ENCODE peak calls at places on chromosomes 1 and 21, in seven cellular contexts. I, M, U, V, D, Y and A are unnamed samples. For H3K4me1, the result is how much of the 10 kb centered on the place peaks cover.

GRCh38 chr1:153122831-153123421 is 9.6 kb upstream of the SPRR2F start:
- DNase-seq in I (peak), M (no peak), U (no peak), V (no peak), D (peak), Y (peak), A (no peak)

GRCh38 chr1:67211589-67212563 is 45.6 kb downstream of the IL23R start:
- DNase-seq in I (no peak), M (no peak), U (no peak), V (no peak), D (peak), Y (peak), A (no peak)

GRCh38 chr1:14320518-14320917 is 278.0 kb upstream of the KAZN start:
- DNase-seq in I (no peak), M (no peak), U (no peak), V (no peak), D (no peak), Y (no peak), A (no peak)

GRCh38 chr1:3340548-3341235 is 113.8 kb upstream of the ARHGEF16 start:
- DNase-seq in I (no peak), M (no peak), U (no peak), V (no peak), D (no peak), Y (no peak), A (no peak)

GRCh38 chr21:35850542-35851103 is 209.7 kb downstream of the SETD4 start:
- DNase-seq in I (no peak), M (no peak), U (no peak), V (no peak), D (no peak), Y (no peak), A (peak)

GRCh38 chr1:228102791-228103620 is at the start of gene C1orf35:
- DNase-seq in I (peak), M (peak), U (peak), V (peak), D (peak), Y (peak), A (peak)

GRCh38 chr1:226632922-226633351 is 84.4 kb downstream of the STUM start:
- DNase-seq in I (no peak), M (no peak), U (no peak), V (no peak), D (no peak), Y (no peak), A (no peak)

GRCh38 chr1:69686367-69686984 is 118.8 kb downstream of the LRRC7 start:
- DNase-seq in I (no peak), M (no peak), U (no peak), V (no peak), D (no peak), Y (no peak), A (no peak)

GRCh38 chr1:226674892-226675719 is 64.0 kb downstream of the ITPKB start:
- DNase-seq in I (no peak), M (no peak), U (no peak), V (peak), D (no peak), Y (no peak), A (peak)

GRCh38 chr1:60990719-60991100 is 91.7 kb upstream of the NFIA start:
- DNase-seq in I (no peak), M (no peak), U (no peak), V (no peak), D (no peak), Y (no peak), A (no peak)

GRCh38 chr1:107357381-107357780 is 216.5 kb downstream of the NTNG1 start:
- DNase-seq in I (no peak), M (no peak), U (no peak), V (no peak), D (no peak), Y (no peak), A (no peak)

GRCh38 chr1:198495635-198496034 is 44.8 kb downstream of the ATP6V1G3 start:
- DNase-seq in I (no peak), M (no peak), U (no peak), V (no peak), D (peak), Y (no peak), A (no peak)

GRCh38 chr21:15164678-15165303 is 100.0 kb upstream of the NRIP1 start:
- DNase-seq in I (no peak), M (no peak), U (no peak), V (no peak), D (no peak), Y (no peak), A (no peak)

GRCh38 chr21:15706686-15707085 is 23.1 kb upstream of the USP25 start:
- DNase-seq in I (no peak), M (peak), U (no peak), V (no peak), D (no peak), Y (no peak), A (no peak)

GRCh38 chr1:5514519-5515183 is 477.6 kb downstream of the NPHP4 start:
- DNase-seq in I (peak), M (peak), U (peak), V (peak), D (peak), Y (peak), A (peak)

GRCh38 chr1:40535732-40536131 is 4.3 kb downstream of the ZNF684 start:
- DNase-seq in I (no peak), M (no peak), U (no peak), V (no peak), D (no peak), Y (no peak), A (no peak)

GRCh38 chr1:109950033-109950432 is 34.5 kb upstream of the AHCYL1 start:
- DNase-seq in I (no peak), M (no peak), U (no peak), V (no peak), D (no peak), Y (no peak), A (no peak)

GRCh38 chr1:109947582-109948284 is 36.8 kb upstream of the AHCYL1 start:
- DNase-seq in I (no peak), M (no peak), U (no peak), V (no peak), D (no peak), Y (no peak), A (no peak)

GRCh38 chr1:109954180-109954579 is 30.4 kb upstream of the AHCYL1 start:
- DNase-seq in I (no peak), M (no peak), U (no peak), V (no peak), D (no peak), Y (peak), A (no peak)

GRCh38 chr1:109948285-109948630 is 36.3 kb upstream of the AHCYL1 start:
- DNase-seq in I (no peak), M (no peak), U (no peak), V (no peak), D (no peak), Y (no peak), A (no peak)

GRCh38 chr1:109950509-109950908 is 34.1 kb upstream of the AHCYL1 start:
- DNase-seq in I (no peak), M (no peak), U (no peak), V (no peak), D (no peak), Y (no peak), A (no peak)
- H3K4me1 ChIP-seq in I (under half), M (under half), U (under half), V (under half), D (under half), Y (under half), A (under half)

GRCh38 chr1:103069201-103069600 is 39.1 kb downstream of the COL11A1 start:
- DNase-seq in I (no peak), M (no peak), U (no peak), V (no peak), D (no peak), Y (no peak), A (no peak)
- H3K4me3 ChIP-seq in I (no peak), M (no peak), U (no peak), V (no peak), D (no peak), Y (no peak), A (no peak)

GRCh38 chr1:203288351-203288894 is 16.9 kb upstream of the BTG2 start:
- DNase-seq in I (no peak), M (no peak), U (no peak), V (no peak), D (no peak), Y (no peak), A (no peak)

GRCh38 chr1:203289982-203290260 is 15.4 kb upstream of the BTG2 start:
- DNase-seq in I (no peak), M (no peak), U (no peak), V (no peak), D (no peak), Y (no peak), A (no peak)

GRCh38 chr1:203289281-203289981 is 15.9 kb upstream of the BTG2 start:
- DNase-seq in I (no peak), M (no peak), U (peak), V (peak), D (no peak), Y (no peak), A (peak)

GRCh38 chr1:203291201-203292096 is 13.9 kb upstream of the BTG2 start:
- DNase-seq in I (no peak), M (no peak), U (peak), V (no peak), D (no peak), Y (no peak), A (peak)

GRCh38 chr1:203290261-203291089 is 14.8 kb upstream of the BTG2 start:
- DNase-seq in I (peak), M (peak), U (peak), V (peak), D (peak), Y (peak), A (peak)
- H3K4me1 ChIP-seq in I (half or more), M (under half), U (under half), V (under half), D (under half), Y (under half), A (under half)

GRCh38 chr1:8699679-8700078 is 117.8 kb downstream of the RERE start:
- DNase-seq in I (no peak), M (no peak), U (no peak), V (no peak), D (no peak), Y (no peak), A (no peak)

GRCh38 chr1:8698937-8699447 is 118.4 kb downstream of the RERE start:
- DNase-seq in I (no peak), M (no peak), U (no peak), V (no peak), D (no peak), Y (no peak), A (no peak)

GRCh38 chr1:8702848-8703810 is 114.3 kb downstream of the RERE start:
- DNase-seq in I (peak), M (peak), U (peak), V (no peak), D (peak), Y (peak), A (peak)

GRCh38 chr1:8705104-8705503 is 112.3 kb downstream of the RERE start:
- DNase-seq in I (no peak), M (no peak), U (no peak), V (no peak), D (no peak), Y (no peak), A (no peak)

DNA sequence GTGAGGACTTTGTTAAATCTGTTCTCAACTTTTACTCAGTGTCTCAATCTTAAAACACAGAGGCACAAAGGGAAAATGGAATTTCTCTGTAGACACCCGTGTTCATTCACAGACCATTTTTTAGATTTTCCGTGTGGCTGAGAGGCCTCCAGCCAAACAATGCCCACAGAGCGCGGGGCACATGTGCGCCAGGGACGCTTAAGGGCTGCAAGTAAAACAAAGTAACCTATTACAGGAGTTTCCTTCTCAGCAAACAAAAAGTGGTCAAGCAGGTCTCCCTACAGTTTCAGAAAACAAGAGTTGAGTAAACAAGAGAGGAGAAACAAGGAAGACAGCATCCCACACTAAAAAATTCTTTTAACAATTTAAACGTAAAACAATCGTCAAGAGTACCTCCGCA is 115.3 kb downstream of the RERE start:
- DNase-seq in I (no peak), M (no peak), U (peak), V (no peak), D (peak), Y (peak), A (no peak)
- H3K4me3 ChIP-seq in I (peak), M (peak), U (peak), V (no peak), D (peak), Y (peak), A (peak)

GRCh38 chr1:207828485-207829158 is 76.8 kb downstream of the CD46 start:
- DNase-seq in I (peak), M (peak), U (peak), V (peak), D (peak), Y (peak), A (peak)
- H3K4me1 ChIP-seq in I (half or more), M (under half), U (under half), V (under half), D (under half), Y (under half), A (under half)

GRCh38 chr1:36603461-36603860 is 120.7 kb upstream of the CSF3R start:
- DNase-seq in I (no peak), M (no peak), U (no peak), V (no peak), D (peak), Y (peak), A (no peak)

GRCh38 chr1:36602189-36602588 is 119.5 kb upstream of the CSF3R start:
- DNase-seq in I (no peak), M (no peak), U (no peak), V (no peak), D (peak), Y (no peak), A (no peak)

GRCh38 chr1:36597514-36597913 is 114.8 kb upstream of the CSF3R start:
- DNase-seq in I (no peak), M (no peak), U (no peak), V (no peak), D (no peak), Y (no peak), A (no peak)

GRCh38 chr1:36595921-36596320 is 113.2 kb upstream of the CSF3R start:
- DNase-seq in I (no peak), M (no peak), U (no peak), V (no peak), D (no peak), Y (no peak), A (no peak)

DNA sequence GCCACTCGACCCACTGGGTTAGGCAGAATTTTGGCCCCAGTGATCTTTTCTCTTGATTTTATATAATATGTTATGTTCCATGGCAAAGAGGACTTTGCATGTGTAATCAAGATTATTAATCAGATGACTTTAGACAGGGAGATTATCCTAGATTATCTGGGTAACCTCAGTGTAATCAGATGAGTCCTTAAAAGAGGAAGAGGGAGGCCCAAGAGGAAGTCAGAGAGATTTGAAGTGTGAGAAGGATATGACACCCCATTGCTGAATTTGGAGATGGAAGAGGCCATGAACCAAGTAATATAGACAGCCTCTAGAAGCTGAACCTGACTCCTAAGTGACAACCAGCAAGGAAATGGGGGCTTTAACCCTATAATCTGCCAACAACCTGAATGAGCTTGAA is 117.1 kb upstream of the CSF3R start:
- DNase-seq in I (no peak), M (no peak), U (no peak), V (no peak), D (no peak), Y (no peak), A (no peak)
- H3K4me3 ChIP-seq in I (no peak), M (no peak), U (no peak), V (no peak), D (no peak), Y (no peak), A (no peak)

GRCh38 chr1:26541816-26542711 is 12.5 kb downstream of the RPS6KA1 start:
- DNase-seq in I (peak), M (peak), U (peak), V (peak), D (peak), Y (peak), A (peak)

GRCh38 chr1:26541431-26541815 is 11.9 kb downstream of the RPS6KA1 start:
- DNase-seq in I (no peak), M (no peak), U (no peak), V (no peak), D (no peak), Y (no peak), A (no peak)

GRCh38 chr1:26539722-26540121 is 10.2 kb downstream of the RPS6KA1 start:
- DNase-seq in I (no peak), M (no peak), U (no peak), V (no peak), D (no peak), Y (no peak), A (no peak)

GRCh38 chr1:26538480-26539412 is 9.2 kb downstream of the RPS6KA1 start:
- DNase-seq in I (no peak), M (peak), U (peak), V (peak), D (peak), Y (peak), A (no peak)

DNA sequence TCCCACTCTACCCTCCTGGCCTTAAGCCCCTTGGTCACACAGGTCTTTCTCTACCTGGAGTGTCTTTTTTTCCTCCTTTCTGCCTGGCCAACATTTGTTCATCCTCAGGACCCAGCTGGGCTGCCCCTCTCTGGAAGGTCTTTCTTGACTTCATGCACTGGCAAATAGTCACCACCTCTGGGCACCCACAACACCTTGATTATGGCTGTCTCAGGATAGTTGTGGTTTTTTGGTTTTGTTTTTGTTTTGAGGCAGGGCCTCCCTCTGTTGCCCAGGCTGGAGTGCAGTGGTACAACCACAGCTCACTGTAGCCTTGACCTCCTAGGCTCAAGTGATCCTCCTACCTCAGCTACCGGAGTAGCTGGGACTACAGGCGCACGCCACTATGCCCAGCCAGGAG is 10.8 kb downstream of the RPS6KA1 start:
- DNase-seq in I (no peak), M (no peak), U (no peak), V (no peak), D (no peak), Y (no peak), A (no peak)
- H3K4me1 ChIP-seq in I (under half), M (under half), U (under half), V (half or more), D (under half), Y (under half), A (under half)